ENCODE peak calls at places on chromosomes 1 and 21, in five cellular contexts. Y, N, K, E and J are unnamed samples.
A peak's percentile ranks its signal among the peaks of the same experiment; 100 is the strongest.

GRCh38 chr1:201551877-201552731 is 13.2 kb downstream of the NAV1 start:
- DNase-seq in Y (no peak), N (peak; percentile 58), K (no peak), E (no peak), J (peak; percentile 89)

GRCh38 chr1:201476670-201477344 is 7.8 kb upstream of the PHLDA3 start:
- DNase-seq in Y (no peak), N (no peak), K (peak; percentile 70), E (no peak), J (no peak)

GRCh38 chr1:36457691-36458090 is 6.5 kb downstream of the MRPS15 start:
- DNase-seq in Y (no peak), N (no peak), K (no peak), E (no peak), J (no peak)

GRCh38 chr1:113891631-113892220 is 4.3 kb upstream of the BCL2L15 start:
- DNase-seq in Y (no peak), N (no peak), K (no peak), E (no peak), J (no peak)

GRCh38 chr1:201307760-201308499 is 24.6 kb downstream of the PKP1 start:
- DNase-seq in Y (no peak), N (peak; percentile 60), K (no peak), E (no peak), J (no peak)

GRCh38 chr1:220800262-220800661 is 13.5 kb downstream of the MTARC1 start:
- DNase-seq in Y (no peak), N (no peak), K (no peak), E (no peak), J (no peak)

GRCh38 chr1:184163674-184164470 is 112.3 kb downstream of the TSEN15 start:
- DNase-seq in Y (no peak), N (no peak), K (no peak), E (no peak), J (no peak)

GRCh38 chr1:231594123-231594522 is 32.5 kb upstream of the DISC1 start:
- DNase-seq in Y (no peak), N (no peak), K (no peak), E (no peak), J (no peak)

GRCh38 chr1:119808491-119808890 is 2.8 kb downstream of the REG4 start:
- DNase-seq in Y (no peak), N (no peak), K (no peak), E (no peak), J (no peak)

GRCh38 chr21:38569733-38570132 is 71.5 kb upstream of the ERG start:
- DNase-seq in Y (no peak), N (no peak), K (no peak), E (no peak), J (no peak)

GRCh38 chr1:40754201-40754600 is 29.4 kb upstream of the KCNQ4 start:
- DNase-seq in Y (no peak), N (no peak), K (no peak), E (no peak), J (no peak)

GRCh38 chr1:104929280-104929679 is 1179.6 kb downstream of the AMY1C start:
- DNase-seq in Y (no peak), N (no peak), K (no peak), E (no peak), J (no peak)

GRCh38 chr1:187691439-187691838 is 862.7 kb downstream of the PLA2G4A start:
- DNase-seq in Y (no peak), N (peak; percentile 66), K (no peak), E (no peak), J (no peak)

GRCh38 chr21:26659181-26659580 is 86.1 kb upstream of the CYYR1 start:
- DNase-seq in Y (no peak), N (no peak), K (no peak), E (no peak), J (no peak)

GRCh38 chr21:46570631-46571030 is 34.3 kb downstream of the S100B start:
- DNase-seq in Y (no peak), N (no peak), K (no peak), E (no peak), J (no peak)

GRCh38 chr1:235077571-235078479 is 50.8 kb downstream of the TOMM20 start:
- DNase-seq in Y (no peak), N (no peak), K (no peak), E (no peak), J (no peak)

GRCh38 chr1:1324524-1325287 is at the start of the genes CPTP and INTS11:
- DNase-seq in Y (peak; percentile 95), N (peak; percentile 76), K (peak; percentile 92), E (peak; percentile 94), J (peak; percentile 88)

GRCh38 chr1:209095627-209096595 is 487.6 kb upstream of the CAMK1G start:
- DNase-seq in Y (no peak), N (no peak), K (no peak), E (no peak), J (no peak)

GRCh38 chr1:211734359-211734758 is 58.9 kb upstream of the NEK2 start:
- DNase-seq in Y (no peak), N (no peak), K (no peak), E (no peak), J (no peak)

GRCh38 chr1:89190017-89190416 is 8.7 kb downstream of the GBP4 start:
- DNase-seq in Y (no peak), N (no peak), K (no peak), E (no peak), J (no peak)

GRCh38 chr1:2136386-2136821 is 58.2 kb downstream of the FAAP20 start:
- DNase-seq in Y (no peak), N (no peak), K (no peak), E (no peak), J (no peak)

GRCh38 chr1:112581530-112582192 is 37.3 kb downstream of the ST7L start:
- DNase-seq in Y (no peak), N (no peak), K (no peak), E (no peak), J (no peak)

GRCh38 chr1:164671597-164672327 is 112.8 kb downstream of the PBX1 start:
- DNase-seq in Y (no peak), N (no peak), K (no peak), E (no peak), J (no peak)

GRCh38 chr1:6246497-6247295 is 2.7 kb downstream of the HES3 start:
- DNase-seq in Y (peak; percentile 94), N (peak; percentile 49), K (peak; percentile 79), E (peak; percentile 81), J (peak; percentile 61)

GRCh38 chr1:164767257-164768044 is 208.5 kb downstream of the PBX1 start:
- DNase-seq in Y (no peak), N (no peak), K (no peak), E (no peak), J (no peak)

GRCh38 chr1:75471245-75471644 is 139.7 kb downstream of the SLC44A5 start:
- DNase-seq in Y (no peak), N (no peak), K (no peak), E (no peak), J (no peak)

GRCh38 chr1:68344208-68344607 is 105.5 kb downstream of the RPE65 start:
- DNase-seq in Y (no peak), N (no peak), K (no peak), E (no peak), J (no peak)

GRCh38 chr1:53249706-53250105 is 11.4 kb upstream of the MAGOH start:
- DNase-seq in Y (no peak), N (no peak), K (no peak), E (no peak), J (no peak)

GRCh38 chr1:244836135-244836521 is 670 bp downstream of the COX20 start:
- DNase-seq in Y (no peak), N (no peak), K (no peak), E (no peak), J (no peak)

GRCh38 chr1:165903672-165904071 is 76.3 kb downstream of the UCK2 start:
- DNase-seq in Y (no peak), N (no peak), K (no peak), E (no peak), J (peak; percentile 19)

GRCh38 chr1:229922249-229922648 is 144.8 kb upstream of the GALNT2 start:
- DNase-seq in Y (no peak), N (no peak), K (no peak), E (no peak), J (no peak)

GRCh38 chr1:11985851-11986250 is 5.6 kb downstream of the MFN2 start:
- DNase-seq in Y (no peak), N (no peak), K (no peak), E (no peak), J (no peak)

DNA sequence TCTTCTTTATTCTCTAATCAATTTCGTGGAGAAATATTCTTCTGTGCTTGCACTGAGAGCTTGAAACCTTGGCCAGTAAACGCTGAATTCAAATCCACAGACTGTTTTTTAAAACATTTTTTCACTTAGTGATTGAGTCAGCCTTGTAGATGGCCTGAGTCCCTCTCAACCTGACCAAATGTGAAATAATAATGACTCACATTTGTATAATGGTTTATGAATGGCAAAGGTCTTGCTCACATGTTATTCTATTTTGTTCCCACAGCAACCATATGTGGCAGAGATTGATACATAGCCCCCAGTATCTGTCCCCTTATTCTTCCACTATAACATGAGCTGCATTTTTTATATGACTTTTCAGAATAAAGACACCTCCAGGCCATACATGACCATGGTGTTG is 47.8 kb upstream of the CCDC190 start:
- DNase-seq in Y (no peak), N (no peak), K (no peak), E (no peak), J (no peak)
- H3K27ac ChIP-seq in Y (no peak overlapping the region), N (no peak overlapping the region), K (no peak overlapping the region), E (no peak overlapping the region), J (no peak overlapping the region)

GRCh38 chr1:109932232-109932631 is 21.6 kb downstream of the CSF1 start:
- DNase-seq in Y (no peak), N (no peak), K (no peak), E (no peak), J (no peak)

GRCh38 chr1:109932679-109933078 is 22.0 kb downstream of the CSF1 start:
- DNase-seq in Y (no peak), N (no peak), K (no peak), E (no peak), J (no peak)

GRCh38 chr1:109930252-109930993 is 19.8 kb downstream of the CSF1 start:
- DNase-seq in Y (peak; percentile 42), N (no peak), K (no peak), E (no peak), J (no peak)

GRCh38 chr1:109929588-109930251 is 19.1 kb downstream of the CSF1 start:
- DNase-seq in Y (peak; percentile 17), N (no peak), K (no peak), E (no peak), J (no peak)

GRCh38 chr1:109931189-109931672 is 20.6 kb downstream of the CSF1 start:
- DNase-seq in Y (peak; percentile 95), N (peak; percentile 24), K (peak; percentile 77), E (peak; percentile 91), J (no peak)
- H3K27ac ChIP-seq in Y (no peak overlapping the region), N (no peak overlapping the region), K (peak overlapping the region; percentile 84), E (peak overlapping the region; percentile 80), J (peak overlapping the region; percentile 16)

DNA sequence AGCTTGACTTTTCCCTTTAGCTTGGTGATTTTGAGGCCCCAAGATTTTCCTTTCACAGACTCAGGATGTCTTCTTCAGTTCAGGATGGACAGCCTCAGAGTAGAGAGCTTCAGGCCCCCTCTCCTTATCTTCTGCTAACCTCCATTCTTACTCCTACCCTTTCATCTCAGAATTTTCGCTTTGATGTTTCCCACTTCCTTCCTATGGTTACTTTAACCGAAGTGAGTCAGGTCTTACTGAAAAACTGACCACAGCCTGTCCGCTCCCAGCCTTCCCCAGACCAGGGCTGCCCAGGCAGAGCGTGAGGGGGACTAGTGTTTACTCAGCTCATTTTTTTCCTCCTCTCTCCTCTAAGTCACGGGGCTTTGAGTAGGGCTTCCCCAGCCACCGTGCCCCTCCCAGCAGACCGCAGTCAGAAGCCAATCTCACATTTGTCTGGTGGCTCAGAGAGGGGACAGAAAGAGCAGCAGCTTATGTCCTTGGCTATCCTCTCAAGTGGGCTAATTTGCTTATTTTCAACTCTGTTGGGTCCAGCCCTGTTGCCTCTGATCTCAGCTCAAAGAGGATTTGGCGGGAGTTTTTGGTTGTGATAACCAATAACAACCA is 4.2 kb upstream of the IL19 start:
- DNase-seq in Y (no peak), N (no peak), K (no peak), E (peak; percentile 11), J (peak; percentile 24)
- H3K27ac ChIP-seq in Y (no peak overlapping the region), N (no peak overlapping the region), K (no peak overlapping the region), E (no peak overlapping the region), J (no peak overlapping the region)

GRCh38 chr1:203507836-203508235 is 13.9 kb downstream of the OPTC start:
- DNase-seq in Y (no peak), N (no peak), K (no peak), E (no peak), J (no peak)
- H3K27ac ChIP-seq in Y (no peak overlapping the region), N (no peak overlapping the region), K (peak overlapping the region; percentile 85), E (peak overlapping the region; percentile 88), J (peak overlapping the region; percentile 44)